ENCODE peak calls at places on chromosomes 1 and 21, in ten cellular contexts. R, Y, Z, T, X, N, U, H, I and F are unnamed samples.

GRCh38 chr1:12112711-12113161 is 49.6 kb downstream of the TNFRSF8 start:
- DNase-seq in R (peak; percentile 48), H (no peak), X (no peak), T (no peak), U (no peak), I (no peak), Z (no peak), Y (no peak), N (no peak), F (no peak)

GRCh38 chr1:25809929-25810328 is 9.8 kb upstream of the MTFR1L start:
- DNase-seq in U (no peak), X (no peak), Y (no peak), T (no peak), Z (no peak), I (no peak), N (no peak), H (no peak), R (no peak), F (no peak)

GRCh38 chr1:87766737-87767136 is 438.1 kb downstream of the LMO4 start:
- DNase-seq in U (no peak), R (no peak), Y (no peak), T (no peak), Z (no peak), N (no peak), I (no peak), X (no peak), H (no peak), F (no peak)

GRCh38 chr1:244075247-244075722 is 24.2 kb downstream of the ZBTB18 start:
- DNase-seq in X (no peak), Z (no peak), R (no peak), H (no peak), T (no peak), U (no peak), Y (no peak), N (no peak), I (no peak), F (no peak)

GRCh38 chr1:246317723-246318359 is 189.2 kb downstream of the SMYD3 start:
- DNase-seq in I (no peak), R (peak; percentile 45), T (no peak), H (no peak), X (no peak), U (no peak), Y (no peak), Z (no peak), N (no peak), F (no peak)

GRCh38 chr1:201850053-201850397 is 21.1 kb downstream of the IPO9 start:
- DNase-seq in H (no peak), N (peak; percentile 80), Z (no peak), I (no peak), X (no peak), R (peak; percentile 86), Y (no peak), U (peak; percentile 46), T (no peak), F (no peak)

GRCh38 chr1:204564835-204565234 is 48.6 kb downstream of the MDM4 start:
- DNase-seq in N (no peak), T (no peak), Y (no peak), R (no peak), X (no peak), U (no peak), H (peak; percentile 68), Z (no peak), I (peak; percentile 77), F (no peak)

GRCh38 chr1:114150016-114150415 is 3.7 kb downstream of the SYT6 start:
- DNase-seq in N (no peak), H (no peak), R (no peak), I (no peak), Y (no peak), U (no peak), Z (no peak), T (no peak), X (no peak), F (no peak)

GRCh38 chr21:14602418-14602987 is 56.4 kb upstream of the SAMSN1 start:
- DNase-seq in T (no peak), H (no peak), I (peak; percentile 7), U (no peak), Z (no peak), X (no peak), R (no peak), N (no peak), Y (no peak), F (no peak)

GRCh38 chr1:9553736-9554144 is 14.5 kb downstream of the SLC25A33 start:
- DNase-seq in U (no peak), H (no peak), Z (no peak), I (no peak), N (no peak), X (no peak), Y (no peak), T (no peak), R (no peak), F (no peak)